ENCODE peak calls at places on chromosomes 7 and 10, in six cellular contexts. J is endodermal cell, Q is right lobe of liver, I is IMR-90, P is colonic mucosa, C is cardiac muscle cell. E is an unnamed sample. For H3K27me3, the result is how much of the 10 kb centered on the place peaks cover.

GRCh38 chr7:45311597-45311996 is 154.0 kb downstream of the RAMP3 start:
- DNase-seq in J (no peak), I (no peak), P (no peak), C (no peak), Q (no peak), E (no peak)

GRCh38 chr10:62027841-62028501 is 126.5 kb downstream of the ARID5B start:
- DNase-seq in C (peak), Q (no peak), I (peak), P (no peak), J (no peak), E (peak)

GRCh38 chr7:96667026-96667425 is 42.6 kb downstream of the SEM1 start:
- DNase-seq in I (no peak), Q (no peak), J (no peak), P (no peak), C (peak), E (no peak)

GRCh38 chr10:26467639-26468038 is 29.5 kb downstream of the APBB1IP start:
- DNase-seq in Q (no peak), J (no peak), P (no peak), I (no peak), C (no peak), E (no peak)

GRCh38 chr7:114083714-114084113 is 164.9 kb upstream of the PPP1R3A start:
- DNase-seq in J (no peak), I (no peak), C (no peak), Q (no peak), P (no peak), E (no peak)

GRCh38 chr10:107442035-107442505 is 277.6 kb upstream of the SORCS1 start:
- DNase-seq in P (no peak), Q (no peak), C (peak), J (no peak), I (peak), E (peak)

GRCh38 chr7:13181221-13181620 is 493.8 kb downstream of the ARL4A start:
- DNase-seq in J (no peak), P (no peak), I (peak), C (peak), Q (no peak), E (no peak)

GRCh38 chr10:627032-627992 is 62.2 kb downstream of the DIP2C start:
- DNase-seq in P (no peak), Q (no peak), I (no peak), C (no peak), J (no peak), E (no peak)

GRCh38 chr10:88195841-88196240 is 332.4 kb downstream of the PTEN start:
- DNase-seq in I (no peak), Q (no peak), C (no peak), J (no peak), P (no peak), E (no peak)

GRCh38 chr10:118042336-118042735 is 4.4 kb downstream of the RAB11FIP2 start:
- DNase-seq in C (no peak), P (no peak), I (no peak), Q (no peak), J (no peak), E (no peak)

GRCh38 chr10:111273635-111274034 is 196.8 kb downstream of the ADRA2A start:
- DNase-seq in Q (no peak), I (no peak), C (no peak), J (no peak), P (no peak), E (no peak)

GRCh38 chr10:267705-268104 is 132.4 kb downstream of the ZMYND11 start:
- DNase-seq in P (no peak), J (no peak), C (no peak), I (no peak), Q (no peak), E (no peak)

GRCh38 chr7:70657989-70658578 is 473.9 kb upstream of the GALNT17 start:
- DNase-seq in I (no peak), J (no peak), C (no peak), Q (no peak), P (no peak), E (no peak)

GRCh38 chr7:76300210-76300731 is 2.2 kb upstream of the HSPB1 start:
- DNase-seq in C (peak), Q (no peak), I (peak), P (peak), J (no peak), E (peak)

GRCh38 chr10:72784551-72785421 is 92.8 kb downstream of the MCU start:
- DNase-seq in I (peak), P (peak), Q (no peak), J (peak), C (peak), E (peak)

GRCh38 chr10:97584060-97584797 is at the start of gene HOGA1:
- DNase-seq in J (peak), I (peak), Q (peak), P (peak), C (peak), E (peak)

GRCh38 chr10:49139000-49139865 is 5.4 kb upstream of the FAM170B start:
- DNase-seq in I (peak), Q (no peak), J (no peak), C (peak), P (no peak), E (no peak)

GRCh38 chr7:138563808-138564207 is 103.7 kb downstream of the TRIM24 start:
- DNase-seq in C (no peak), P (no peak), Q (no peak), I (no peak), J (no peak), E (no peak)

GRCh38 chr10:73552819-73553218 is 38.3 kb downstream of the USP54 start:
- DNase-seq in C (no peak), I (no peak), P (no peak), J (no peak), Q (no peak), E (no peak)

GRCh38 chr7:100016209-100016901 is 959 bp downstream of the ZKSCAN1 start:
- DNase-seq in C (peak), Q (no peak), J (no peak), I (no peak), P (peak), E (peak)

GRCh38 chr7:158912406-158912805 is 56.0 kb downstream of the DYNC2I1 start:
- DNase-seq in P (no peak), C (no peak), J (no peak), Q (no peak), I (peak), E (no peak)

GRCh38 chr7:44261239-44261638 is 60.5 kb downstream of the YKT6 start:
- DNase-seq in Q (no peak), J (no peak), P (no peak), C (no peak), I (no peak), E (no peak)

GRCh38 chr7:100563809-100564400 is 9.8 kb downstream of the SAP25 start:
- DNase-seq in P (peak), I (peak), Q (peak), C (peak), J (peak), E (peak)

GRCh38 chr7:16826061-16826460 is 21.3 kb upstream of the AGR2 start:
- DNase-seq in J (no peak), C (no peak), Q (no peak), I (no peak), P (no peak), E (peak)

DNA sequence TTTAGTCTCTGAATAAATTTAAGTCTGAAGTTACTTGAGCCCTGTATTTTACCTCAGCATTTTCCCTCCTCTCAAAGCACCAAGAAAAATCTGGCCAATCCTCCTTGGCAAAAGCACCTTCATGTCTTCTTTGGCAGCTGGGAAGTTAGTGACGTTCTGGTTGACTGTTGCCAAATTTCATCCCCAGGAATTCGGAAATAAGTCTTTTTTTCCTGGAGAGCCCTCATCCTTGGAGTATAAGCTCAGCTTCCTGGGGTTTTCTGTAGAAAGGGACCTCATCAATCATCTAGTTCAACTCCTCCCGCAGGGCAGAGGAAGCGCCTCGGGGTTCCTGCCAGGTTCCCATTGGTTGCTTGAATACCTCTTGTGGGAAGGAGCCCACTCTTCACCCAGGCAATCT is 377.6 kb downstream of the PHTF2 start:
- DNase-seq in Q (no peak), P (no peak), I (peak), J (no peak), C (peak), E (no peak)
- H3K27me3 ChIP-seq in Q (under half), P (under half), I (under half), J (under half), C (under half), E (under half)

DNA sequence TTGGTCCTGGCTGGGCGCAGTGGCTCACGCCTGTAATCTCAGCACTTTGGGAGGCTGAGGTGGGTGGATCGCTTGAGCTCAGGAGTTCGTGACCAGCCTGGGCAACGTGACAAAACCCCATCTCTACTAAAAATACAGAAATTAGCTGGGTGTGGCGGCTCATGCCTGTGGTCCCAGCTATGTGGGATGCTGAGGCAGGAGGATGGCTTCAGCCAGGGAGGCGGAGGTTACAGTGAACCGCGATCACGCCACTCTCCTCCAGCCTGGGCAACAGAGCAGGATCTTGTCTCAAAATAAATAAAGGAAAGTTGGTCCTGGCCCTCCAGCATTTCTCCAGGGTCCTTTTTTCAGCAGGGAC is 1.4 kb downstream of the NUDT1 start:
- DNase-seq in P (no peak), C (no peak), I (no peak), Q (no peak), J (no peak), E (no peak)
- H3K4me3 ChIP-seq in P (no peak), C (no peak), I (no peak), Q (no peak), J (peak), E (no peak)

GRCh38 chr7:87628780-87629569 is 777 bp downstream of the RUNDC3B start:
- DNase-seq in Q (peak), C (peak), I (no peak), P (peak), J (peak), E (peak)

GRCh38 chr7:87625101-87625500 is 3.1 kb upstream of the RUNDC3B start:
- DNase-seq in Q (no peak), C (no peak), I (no peak), J (no peak), P (no peak), E (no peak)

GRCh38 chr7:87627634-87627994 is 584 bp upstream of the RUNDC3B start:
- DNase-seq in C (no peak), P (peak), I (no peak), J (no peak), Q (peak), E (no peak)

DNA sequence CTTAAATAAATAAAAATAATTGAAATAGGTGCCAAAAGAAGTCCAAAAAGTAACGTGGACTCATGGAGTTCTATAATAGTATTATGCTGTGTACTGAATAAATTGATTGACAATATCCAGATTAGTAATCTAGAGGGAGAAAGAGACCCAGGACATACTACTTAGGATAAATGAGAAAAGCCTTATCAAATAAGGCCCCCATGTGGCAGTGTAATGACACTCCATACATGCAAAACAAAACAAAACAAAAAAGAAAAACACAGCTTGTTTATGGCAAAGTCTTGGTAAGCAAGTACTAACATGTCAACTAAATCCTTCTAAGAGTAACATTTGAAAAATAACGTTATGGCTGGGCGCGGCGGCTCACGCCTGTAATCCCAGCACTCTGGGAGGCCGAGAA is 3.6 kb upstream of the RUNDC3B start:
- DNase-seq in J (no peak), C (no peak), Q (no peak), P (no peak), I (no peak), E (no peak)
- TF ChIP-seq CTCF in J (peak), C (no peak), Q (peak), P (no peak), I (no peak), E (no peak)

GRCh38 chr7:69365588-69366241 is 232.6 kb upstream of the AUTS2 start:
- DNase-seq in Q (no peak), C (peak), I (no peak), P (no peak), J (no peak), E (no peak)
- H3K27me3 ChIP-seq in Q (under half), C (under half), I (under half), P (under half), J (under half), E (under half)

GRCh38 chr10:124090630-124091209 is 2.7 kb downstream of the CHST15 start:
- DNase-seq in P (no peak), I (no peak), Q (peak), J (no peak), C (no peak), E (no peak)
- H3K4me3 ChIP-seq in P (no peak), I (no peak), Q (peak), J (peak), C (no peak), E (no peak)

GRCh38 chr7:139753693-139754111 is 24.1 kb downstream of the HIPK2 start:
- DNase-seq in J (peak), Q (peak), I (no peak), C (no peak), P (peak), E (no peak)

GRCh38 chr7:139750459-139751095 is 27.2 kb downstream of the HIPK2 start:
- DNase-seq in J (no peak), P (no peak), I (no peak), Q (no peak), C (no peak), E (no peak)

GRCh38 chr7:139752600-139752999 is 25.2 kb downstream of the HIPK2 start:
- DNase-seq in I (no peak), J (no peak), C (no peak), P (no peak), Q (no peak), E (no peak)

GRCh38 chr7:139752148-139752547 is 25.6 kb downstream of the HIPK2 start:
- DNase-seq in Q (no peak), P (no peak), I (no peak), J (peak), C (no peak), E (no peak)

DNA sequence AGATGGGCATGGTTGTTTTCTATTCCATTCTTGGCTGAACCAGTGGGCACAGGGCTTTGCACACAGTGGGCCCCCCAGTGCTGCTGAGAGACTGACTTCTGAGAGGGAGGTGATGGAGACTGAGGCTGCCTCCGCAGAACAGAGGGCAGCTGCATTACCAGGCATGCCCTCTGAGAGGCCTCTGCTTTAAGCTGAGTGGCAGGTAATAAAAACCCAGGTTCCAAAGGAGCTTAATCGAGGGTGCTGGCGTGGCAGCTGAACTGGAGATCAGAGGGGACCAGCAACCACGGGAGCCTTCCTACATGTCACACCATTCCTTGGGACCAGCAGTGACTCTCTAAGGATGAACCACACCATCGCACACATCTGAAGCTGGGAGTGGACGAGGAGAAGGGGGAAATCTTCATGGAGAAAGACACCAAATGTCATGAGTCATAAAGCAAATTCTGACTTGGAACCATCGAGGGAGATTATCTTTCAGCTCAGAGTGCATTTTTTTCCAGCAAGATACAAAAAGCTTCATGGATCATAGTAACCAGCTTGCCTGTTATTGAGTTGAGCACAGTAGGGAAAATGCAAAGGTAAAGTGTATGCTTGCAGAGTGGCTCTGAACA is 24.6 kb downstream of the HIPK2 start:
- DNase-seq in P (no peak), Q (no peak), C (no peak), J (peak), I (peak), E (no peak)
- TF ChIP-seq CTCF in P (peak), Q (peak), C (no peak), J (peak), I (peak), E (peak)

GRCh38 chr7:26723140-26723539 is 141.2 kb downstream of the SKAP2 start:
- DNase-seq in P (no peak), J (peak), C (no peak), I (no peak), Q (no peak), E (no peak)
- H3K27me3 ChIP-seq in P (under half), J (under half), C (under half), I (under half), Q (under half), E (under half)

E was measured in bronchial epithelial cell.